ENCODE peak calls at places on chromosome 15, in ten cellular contexts. O is thoracic aorta, B is ovary, K is fibroblast of lung, X is tibial artery, L is heart left ventricle, J is body of pancreas, Y is sigmoid colon, Z is IMR-90, V is lower lobe of right lung. Q is an unnamed sample. For H3K9me3 and H3K4me1, the result is how much of the 10 kb centered on the place peaks cover.

GRCh38 chr15:74214324-74215021 is 11.9 kb upstream of the STRA6 start:
- DNase-seq in O (no peak), B (no peak), K (no peak), X (no peak), L (no peak), J (no peak), Y (no peak), Z (no peak), V (no peak), Q (no peak)

GRCh38 chr15:78810377-78811123 is 714 bp downstream of the ADAMTS7 start:
- DNase-seq in O (no peak), B (peak), K (peak), X (no peak), L (peak), J (peak), Y (peak), Z (peak), V (peak), Q (peak)

GRCh38 chr15:79219393-79220056 is 63.0 kb upstream of the ANKRD34C start:
- DNase-seq in O (no peak), B (no peak), K (no peak), X (no peak), L (no peak), J (no peak), Y (no peak), Z (no peak), V (no peak), Q (no peak)

GRCh38 chr15:86284630-86285029 is 205.0 kb downstream of the AGBL1 start:
- DNase-seq in O (no peak), B (no peak), K (no peak), X (no peak), L (no peak), J (no peak), Y (no peak), Z (no peak), V (no peak), Q (no peak)

GRCh38 chr15:78714890-78715289 is 73.9 kb upstream of the CHRNB4 start:
- DNase-seq in O (no peak), B (no peak), K (peak), X (no peak), L (no peak), J (no peak), Y (no peak), Z (no peak), V (no peak), Q (no peak)

GRCh38 chr15:80773122-80773551 is 6.0 kb upstream of the CEMIP start:
- DNase-seq in O (no peak), B (no peak), K (peak), X (no peak), L (no peak), J (no peak), Y (no peak), Z (peak), V (no peak), Q (no peak)

GRCh38 chr15:60787737-60788513 is 309.0 kb upstream of the ICE2 start:
- DNase-seq in O (no peak), B (no peak), K (no peak), X (no peak), L (no peak), J (no peak), Y (no peak), Z (no peak), V (no peak), Q (no peak)

GRCh38 chr15:63372018-63372705 is 9.5 kb downstream of the CA12 start:
- DNase-seq in O (peak), B (no peak), K (peak), X (peak), L (no peak), J (no peak), Y (peak), Z (peak), V (no peak), Q (no peak)

GRCh38 chr15:77838061-77838460 is 205.3 kb upstream of the LINGO1 start:
- DNase-seq in O (no peak), B (no peak), K (peak), X (no peak), L (no peak), J (no peak), Y (peak), Z (no peak), V (peak), Q (no peak)

GRCh38 chr15:49622561-49622960 is 1.7 kb downstream of the DTWD1 start:
- DNase-seq in O (no peak), B (no peak), K (peak), X (no peak), L (no peak), J (no peak), Y (no peak), Z (no peak), V (no peak), Q (no peak)

GRCh38 chr15:76991741-76992645 is 2.9 kb upstream of the PSTPIP1 start:
- DNase-seq in O (no peak), B (no peak), K (no peak), X (peak), L (peak), J (peak), Y (peak), Z (no peak), V (peak), Q (no peak)

GRCh38 chr15:88690331-88690730 is 51.5 kb downstream of the ISG20 start:
- DNase-seq in O (no peak), B (no peak), K (no peak), X (no peak), L (no peak), J (no peak), Y (no peak), Z (no peak), V (no peak), Q (no peak)

GRCh38 chr15:33699691-33700447 is 268.4 kb upstream of the CHRM5 start:
- DNase-seq in O (no peak), B (no peak), K (no peak), X (no peak), L (no peak), J (no peak), Y (no peak), Z (peak), V (no peak), Q (no peak)

GRCh38 chr15:54681578-54681977 is 515.2 kb downstream of the RSL24D1 start:
- DNase-seq in O (no peak), B (no peak), K (no peak), X (no peak), L (no peak), J (no peak), Y (no peak), Z (no peak), V (no peak), Q (no peak)

GRCh38 chr15:74227968-74228722 is 8.0 kb upstream of the CCDC33 start:
- DNase-seq in O (no peak), B (peak), K (no peak), X (no peak), L (no peak), J (no peak), Y (no peak), Z (no peak), V (no peak), Q (no peak)

GRCh38 chr15:46576611-46577010 is 941.8 kb downstream of the SQOR start:
- DNase-seq in O (no peak), B (no peak), K (no peak), X (no peak), L (no peak), J (no peak), Y (no peak), Z (no peak), V (no peak), Q (no peak)

GRCh38 chr15:101123222-101123910 is 128.5 kb downstream of the CHSY1 start:
- DNase-seq in O (no peak), B (no peak), K (peak), X (no peak), L (no peak), J (no peak), Y (no peak), Z (peak), V (no peak), Q (no peak)

GRCh38 chr15:63353887-63354286 is 27.8 kb downstream of the CA12 start:
- DNase-seq in O (no peak), B (no peak), K (no peak), X (no peak), L (no peak), J (peak), Y (peak), Z (no peak), V (no peak), Q (no peak)

GRCh38 chr15:48823237-48823636 is 12.4 kb upstream of the CEP152 start:
- DNase-seq in O (no peak), B (no peak), K (peak), X (no peak), L (no peak), J (no peak), Y (no peak), Z (peak), V (no peak), Q (no peak)

GRCh38 chr15:68424754-68425390 is 7.1 kb downstream of the ITGA11 start:
- DNase-seq in O (no peak), B (no peak), K (peak), X (no peak), L (no peak), J (no peak), Y (no peak), Z (peak), V (no peak), Q (no peak)

GRCh38 chr15:41116116-41116871 is at the start of gene INO80:
- DNase-seq in O (peak), B (peak), K (peak), X (peak), L (peak), J (peak), Y (peak), Z (peak), V (peak), Q (peak)
- TF ChIP-seq CTCF in O (no peak), B (no peak), K (no peak), X (peak), L (no peak), J (no peak), Y (no peak), Z (no peak), V (no peak), Q (no peak)

GRCh38 chr15:27359586-27359985 is 388.6 kb downstream of the GABRG3 start:
- DNase-seq in O (no peak), B (no peak), K (no peak), X (no peak), L (no peak), J (no peak), Y (no peak), Z (no peak), V (no peak), Q (no peak)

GRCh38 chr15:27361418-27361817 is 390.4 kb downstream of the GABRG3 start:
- DNase-seq in O (no peak), B (no peak), K (no peak), X (no peak), L (no peak), J (no peak), Y (no peak), Z (no peak), V (no peak), Q (no peak)

DNA sequence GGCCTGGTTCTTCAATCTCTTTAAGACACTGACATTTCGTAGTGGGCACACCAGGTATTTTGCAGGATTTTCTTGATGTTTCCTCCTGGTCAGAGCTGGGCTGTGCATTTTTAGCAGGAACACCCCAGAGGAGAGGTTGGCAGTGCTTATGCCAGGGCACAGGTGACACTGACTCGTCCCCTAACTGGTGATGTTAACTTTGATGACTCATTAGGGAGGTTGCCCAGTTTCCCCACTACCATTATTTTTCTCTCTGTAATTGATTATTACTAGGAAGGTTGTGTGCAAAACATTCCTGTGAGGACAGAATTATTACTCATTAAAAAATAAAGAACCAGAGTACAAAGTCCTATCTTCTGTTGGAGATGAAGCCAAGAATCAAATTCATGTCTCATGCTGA is 394.5 kb downstream of the GABRG3 start:
- DNase-seq in O (no peak), B (no peak), K (no peak), X (no peak), L (no peak), J (no peak), Y (no peak), Z (no peak), V (no peak), Q (no peak)
- H3K9me3 ChIP-seq in O (under half), B (under half), K (under half), X (under half), L (under half), J (under half), Y (under half), Z (under half), V (under half), Q (under half)

DNA sequence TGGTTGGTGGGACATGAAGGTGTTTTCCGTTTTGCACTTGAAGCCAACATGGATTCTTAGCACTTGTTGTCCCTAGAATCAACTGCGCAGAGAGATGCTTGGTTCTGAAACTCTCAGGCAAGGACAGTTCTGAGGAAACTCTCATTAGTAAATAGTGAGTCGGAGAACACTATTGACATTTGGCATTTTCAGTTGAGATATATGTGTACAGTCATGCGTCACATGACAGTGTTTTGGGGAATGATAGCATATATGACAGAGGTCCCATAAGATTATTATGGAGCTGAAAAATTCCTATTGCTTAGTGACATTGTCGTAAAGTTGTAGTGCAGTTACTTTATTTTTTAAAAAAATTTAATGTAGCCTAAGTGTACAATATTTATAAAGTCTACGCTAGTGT is 5.8 kb downstream of the APBA2 start:
- DNase-seq in O (no peak), B (no peak), K (no peak), X (no peak), L (no peak), J (no peak), Y (no peak), Z (peak), V (no peak), Q (no peak)
- H3K4me1 ChIP-seq in O (under half), B (under half), K (under half), X (under half), L (under half), J (under half), Y (under half), Z (under half), V (under half), Q (under half)

DNA sequence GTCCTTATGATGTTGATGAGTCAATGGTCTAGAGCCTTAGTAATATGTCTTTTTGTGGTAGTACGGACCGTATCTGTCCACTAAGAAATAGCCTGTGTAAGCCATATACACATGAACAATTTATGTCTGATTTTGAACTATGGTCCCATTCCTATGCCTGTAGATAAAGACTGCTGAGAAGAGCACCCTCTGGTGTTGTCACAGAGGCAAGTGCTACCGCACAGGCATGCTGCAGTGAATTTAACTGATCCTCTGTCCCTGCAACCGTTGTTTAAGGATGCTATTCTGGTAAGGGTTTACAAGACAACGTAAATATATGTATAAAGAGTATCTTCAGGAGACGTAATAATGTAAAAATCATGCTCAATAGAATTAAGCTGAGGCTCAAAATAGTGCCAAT is 170.7 kb downstream of the UBE3A start:
- DNase-seq in O (no peak), B (no peak), K (no peak), X (no peak), L (no peak), J (no peak), Y (no peak), Z (no peak), V (no peak), Q (no peak)
- TF ChIP-seq CTCF in O (no peak), B (no peak), K (no peak), X (no peak), L (no peak), J (no peak), Y (no peak), Z (no peak), V (no peak), Q (no peak)

DNA sequence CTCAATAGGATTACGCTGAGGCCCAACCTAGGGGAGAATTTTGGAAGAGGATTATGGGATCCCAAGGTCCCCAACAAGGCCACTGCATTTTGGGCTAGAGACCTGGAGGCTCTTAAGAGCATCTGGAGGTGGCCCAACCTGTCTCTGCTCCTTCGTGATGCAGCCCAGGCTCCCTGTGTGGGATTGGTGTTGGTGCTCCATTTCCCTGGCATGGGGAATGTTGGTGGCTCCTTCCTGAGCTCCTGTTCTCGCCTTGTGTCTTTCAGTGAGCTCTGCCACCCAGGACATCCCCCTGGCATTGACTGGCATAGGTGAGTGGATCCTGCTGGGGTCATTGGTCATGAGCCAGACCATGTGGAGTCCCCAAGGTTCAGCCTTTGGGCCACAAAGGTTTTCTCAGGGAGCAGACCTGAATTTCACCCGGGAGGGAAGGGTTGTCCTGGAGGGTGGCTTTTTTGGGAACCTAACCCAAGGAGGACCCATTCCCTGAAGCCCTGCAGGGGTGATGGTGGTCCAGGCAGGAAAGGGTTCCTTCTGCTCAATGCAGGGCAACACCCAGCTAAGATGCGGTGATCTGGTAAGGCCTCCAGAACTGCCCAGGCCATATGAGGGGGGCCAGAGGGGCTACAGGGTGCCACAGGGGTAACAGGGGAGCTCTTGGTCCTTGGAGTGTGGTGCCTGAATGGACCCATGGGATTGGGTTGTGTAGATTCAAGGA is 202.5 kb downstream of the UBE3A start:
- DNase-seq in O (no peak), B (no peak), K (no peak), X (no peak), L (no peak), J (no peak), Y (peak), Z (no peak), V (peak), Q (no peak)
- H3K9me3 ChIP-seq in O (under half), B (under half), K (under half), X (under half), L (under half), J (under half), Y (under half), Z (half or more), V (under half), Q (under half)

GRCh38 chr15:99142562-99142961 is 37.7 kb downstream of the SYNM start:
- DNase-seq in O (no peak), B (no peak), K (no peak), X (no peak), L (no peak), J (no peak), Y (no peak), Z (no peak), V (no peak), Q (no peak)

GRCh38 chr15:99143230-99143629 is 38.4 kb downstream of the SYNM start:
- DNase-seq in O (no peak), B (no peak), K (no peak), X (no peak), L (no peak), J (no peak), Y (no peak), Z (no peak), V (no peak), Q (no peak)

GRCh38 chr15:99143655-99144610 is 39.1 kb downstream of the SYNM start:
- DNase-seq in O (peak), B (no peak), K (no peak), X (peak), L (no peak), J (peak), Y (peak), Z (peak), V (no peak), Q (peak)

GRCh38 chr15:99140590-99140989 is 35.7 kb downstream of the SYNM start:
- DNase-seq in O (no peak), B (no peak), K (no peak), X (no peak), L (no peak), J (no peak), Y (no peak), Z (no peak), V (no peak), Q (no peak)

GRCh38 chr15:99141943-99142342 is 37.1 kb downstream of the SYNM start:
- DNase-seq in O (no peak), B (no peak), K (no peak), X (no peak), L (no peak), J (no peak), Y (no peak), Z (no peak), V (no peak), Q (no peak)
- H3K4me1 ChIP-seq in O (under half), B (under half), K (under half), X (under half), L (under half), J (under half), Y (half or more), Z (under half), V (under half), Q (under half)

DNA sequence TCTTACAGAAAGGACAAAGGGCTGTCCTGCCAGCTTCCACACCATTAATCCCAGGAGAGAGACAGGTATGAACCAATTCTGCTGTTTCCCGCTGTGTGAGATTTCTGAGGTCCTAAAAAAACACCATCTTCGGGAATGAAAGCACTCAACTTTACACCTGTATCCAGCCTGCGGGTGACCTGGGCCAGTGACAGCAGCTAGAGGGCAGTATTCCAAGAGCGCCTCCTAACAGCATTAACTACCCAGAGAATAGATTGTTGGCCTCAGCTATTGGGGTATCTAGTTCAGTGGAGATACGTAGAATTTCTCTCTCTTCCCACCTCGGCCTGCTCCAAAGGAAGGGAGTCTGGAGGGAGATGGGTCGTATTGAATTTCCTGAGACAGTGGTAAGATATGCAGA is 55.1 kb downstream of the WDR76 start:
- DNase-seq in O (no peak), B (no peak), K (no peak), X (no peak), L (no peak), J (no peak), Y (no peak), Z (no peak), V (no peak), Q (no peak)
- TF ChIP-seq CTCF in O (no peak), B (no peak), K (peak), X (no peak), L (peak), J (peak), Y (no peak), Z (peak), V (peak), Q (no peak)

GRCh38 chr15:90839187-90840071 is 29.0 kb upstream of the FURIN start:
- DNase-seq in O (no peak), B (no peak), K (peak), X (no peak), L (no peak), J (no peak), Y (no peak), Z (peak), V (peak), Q (no peak)
- H3K9me3 ChIP-seq in O (under half), B (under half), K (under half), X (under half), L (under half), J (under half), Y (under half), Z (under half), V (under half), Q (under half)

DNA sequence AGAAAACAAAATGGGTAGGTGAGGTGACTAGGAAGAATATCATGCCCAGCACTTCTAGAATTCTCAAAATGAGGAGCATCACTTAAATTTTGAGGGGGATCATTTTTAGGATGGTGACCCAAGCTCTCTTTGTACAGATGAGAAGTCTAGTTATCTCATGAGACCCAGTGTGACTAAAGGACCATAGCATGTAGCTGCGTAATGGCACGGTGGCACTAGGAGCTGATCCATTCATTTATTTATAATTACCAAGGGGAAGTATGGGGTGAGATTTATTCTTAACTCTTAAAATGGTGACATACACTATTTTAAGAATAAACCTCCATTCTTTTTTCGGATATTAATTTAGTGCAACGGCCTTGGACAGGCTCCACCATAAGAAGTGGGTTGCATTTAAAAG is 8.3 kb downstream of the IQGAP1 start:
- DNase-seq in O (no peak), B (no peak), K (no peak), X (no peak), L (no peak), J (no peak), Y (no peak), Z (no peak), V (no peak), Q (no peak)
- H3K4me1 ChIP-seq in O (half or more), B (under half), K (under half), X (half or more), L (half or more), J (under half), Y (half or more), Z (under half), V (half or more), Q (under half)